ENCODE peak calls at places on chromosome 20, in four cellular contexts. I, E, R and Q are unnamed samples. For H3K9me2, the result is how much of the 10 kb centered on the place peaks cover.

GRCh38 chr20:46185353-46185752 is 67.2 kb downstream of the CD40 start:
- DNase-seq in E (no peak), I (no peak), R (no peak), Q (no peak)

GRCh38 chr20:61125536-61126180 is 126.4 kb upstream of the CDH4 start:
- DNase-seq in R (no peak), I (no peak), E (no peak), Q (no peak)

GRCh38 chr20:40582531-40582930 is 106.5 kb downstream of the MAFB start:
- DNase-seq in I (no peak), R (no peak), E (no peak), Q (no peak)

GRCh38 chr20:595330-596308 is 14.5 kb downstream of the TCF15 start:
- DNase-seq in R (no peak), I (no peak), E (no peak), Q (no peak)

GRCh38 chr20:61186771-61187170 is 65.3 kb upstream of the CDH4 start:
- DNase-seq in E (peak), I (no peak), R (no peak), Q (no peak)

GRCh38 chr20:14745830-14746229 is 408.4 kb upstream of the FLRT3 start:
- DNase-seq in I (no peak), R (no peak), E (no peak), Q (no peak)

GRCh38 chr20:12237772-12238171 is 320.1 kb downstream of the BTBD3 start:
- DNase-seq in I (peak), E (no peak), R (no peak), Q (no peak)

GRCh38 chr20:9206486-9206885 is 137.6 kb downstream of the PLCB4 start:
- DNase-seq in I (no peak), R (no peak), E (no peak), Q (no peak)

GRCh38 chr20:1946762-1947534 is 46.9 kb downstream of the PDYN start:
- DNase-seq in R (no peak), E (no peak), I (no peak), Q (no peak)

GRCh38 chr20:34171640-34172039 is 59.6 kb upstream of the EIF2S2 start:
- DNase-seq in I (no peak), R (peak), E (no peak), Q (no peak)

GRCh38 chr20:19823216-19823615 is 65.2 kb downstream of the RIN2 start:
- DNase-seq in I (no peak), E (no peak), R (no peak), Q (peak)

GRCh38 chr20:13788167-13788834 is 3.5 kb downstream of the NDUFAF5 start:
- DNase-seq in E (peak), R (peak), I (peak), Q (peak)

GRCh38 chr20:14902432-14903089 is 565.1 kb upstream of the FLRT3 start:
- DNase-seq in R (no peak), I (no peak), E (no peak), Q (no peak)

GRCh38 chr20:60883517-60883916 is 368.5 kb upstream of the CDH4 start:
- DNase-seq in E (no peak), R (no peak), I (no peak), Q (no peak)

GRCh38 chr20:47950103-47950502 is 164.8 kb upstream of the SULF2 start:
- DNase-seq in R (peak), I (peak), E (peak), Q (no peak)

GRCh38 chr20:59829415-59830106 is 103.9 kb downstream of the SYCP2 start:
- DNase-seq in E (no peak), R (no peak), I (no peak), Q (no peak)

GRCh38 chr20:24309596-24309995 is 159.8 kb upstream of the SYNDIG1 start:
- DNase-seq in I (no peak), R (no peak), E (no peak), Q (no peak)

GRCh38 chr20:1281279-1282057 is 15.4 kb downstream of the SNPH start:
- DNase-seq in E (no peak), I (no peak), R (no peak), Q (no peak)

GRCh38 chr20:36408219-36408618 is 102.1 kb downstream of the DLGAP4 start:
- DNase-seq in R (peak), E (peak), I (peak), Q (no peak)

GRCh38 chr20:6829510-6830116 is 62.1 kb downstream of the BMP2 start:
- DNase-seq in R (no peak), E (peak), I (no peak), Q (no peak)

GRCh38 chr20:34564810-34565209 is 6.3 kb downstream of the MAP1LC3A start:
- DNase-seq in I (no peak), R (no peak), E (no peak), Q (no peak)

GRCh38 chr20:50992733-50993457 is 30.0 kb downstream of the KCNG1 start:
- DNase-seq in R (peak), I (peak), E (peak), Q (peak)

GRCh38 chr20:43537921-43538854 is 20.6 kb upstream of the SGK2 start:
- DNase-seq in R (peak), I (peak), E (peak), Q (peak)

GRCh38 chr20:46367967-46368901 is 38.2 kb downstream of the ELMO2 start:
- DNase-seq in E (no peak), R (no peak), I (peak), Q (no peak)

GRCh38 chr20:4869290-4870193 is 131.8 kb downstream of the SLC23A2 start:
- DNase-seq in E (no peak), I (peak), R (no peak), Q (no peak)

GRCh38 chr20:4521170-4521968 is 200.3 kb upstream of the PRND start:
- DNase-seq in R (no peak), E (no peak), I (no peak), Q (no peak)

GRCh38 chr20:29874476-29875202 is 1382.8 kb upstream of the DEFB115 start:
- DNase-seq in R (peak), I (no peak), E (no peak), Q (no peak)

GRCh38 chr20:1326031-1326930 is 2.7 kb downstream of the SDCBP2 start:
- DNase-seq in E (peak), R (no peak), I (no peak), Q (no peak)

GRCh38 chr20:13220194-13220856 is 749 bp upstream of the ISM1 start:
- DNase-seq in I (no peak), R (peak), E (peak), Q (no peak)

GRCh38 chr20:6599876-6600275 is 167.6 kb upstream of the BMP2 start:
- DNase-seq in E (peak), R (no peak), I (peak), Q (peak)

GRCh38 chr20:49446808-49447207 is 35.7 kb downstream of the KCNB1 start:
- DNase-seq in I (no peak), R (no peak), E (peak), Q (no peak)

GRCh38 chr20:49448917-49449316 is 33.6 kb downstream of the KCNB1 start:
- DNase-seq in E (no peak), I (no peak), R (no peak), Q (peak)

GRCh38 chr20:49447364-49447763 is 35.1 kb downstream of the KCNB1 start:
- DNase-seq in I (no peak), R (no peak), E (no peak), Q (no peak)

GRCh38 chr20:49446080-49446479 is 36.4 kb downstream of the KCNB1 start:
- DNase-seq in R (no peak), I (no peak), E (no peak), Q (no peak)

DNA sequence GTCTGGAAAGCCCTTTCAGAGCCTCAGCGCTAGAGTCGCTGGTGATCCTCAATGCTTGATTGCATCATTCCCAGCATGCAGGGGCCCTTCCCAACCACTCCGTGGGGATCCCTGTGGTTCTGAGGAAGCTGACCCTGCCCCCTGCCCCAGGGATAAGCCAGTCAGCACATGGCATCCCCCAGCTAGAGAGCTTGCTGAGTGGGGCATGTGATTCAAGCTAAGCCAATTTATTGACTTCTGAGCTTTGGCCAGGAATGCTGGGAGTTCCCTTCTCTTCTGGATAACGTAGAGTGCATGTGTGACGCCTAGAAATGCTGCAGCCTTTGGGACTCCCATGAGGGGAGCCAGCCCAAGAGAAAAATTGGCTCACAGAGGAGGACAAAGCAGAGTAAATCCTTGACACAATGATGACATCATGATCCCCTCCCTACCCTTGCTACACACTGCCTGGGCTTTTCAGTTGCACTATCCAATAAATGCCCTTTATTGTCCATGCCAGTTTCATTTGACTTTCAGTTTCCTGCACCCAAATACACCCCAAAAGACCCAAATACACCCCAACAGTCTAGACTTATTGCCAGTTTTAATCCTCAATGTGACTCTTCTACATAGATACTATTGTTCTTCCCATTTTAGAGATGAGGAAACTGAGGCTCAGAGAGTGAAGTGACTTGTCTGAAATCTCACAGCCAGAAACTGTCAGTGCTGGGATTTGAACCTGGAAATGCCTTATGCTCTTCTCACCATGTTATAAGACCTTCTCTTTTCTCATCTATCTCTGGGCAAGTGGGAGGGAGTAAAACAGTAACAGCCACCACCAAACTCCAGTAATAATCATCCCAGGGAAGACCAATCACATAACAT is 34.3 kb downstream of the KCNB1 start:
- DNase-seq in I (no peak), R (no peak), E (peak), Q (no peak)
- H3K9me2 ChIP-seq in I (under half), R (under half), E (under half), Q (under half)

GRCh38 chr20:63961664-63962425 is 5.6 kb upstream of the UCKL1 start:
- DNase-seq in R (no peak), I (no peak), E (no peak), Q (no peak)

GRCh38 chr20:63964412-63964811 is 5.3 kb downstream of the ZNF512B start:
- DNase-seq in E (no peak), R (no peak), I (no peak), Q (no peak)

GRCh38 chr20:63963784-63964301 is 5.9 kb downstream of the ZNF512B start:
- DNase-seq in I (no peak), E (no peak), R (no peak), Q (no peak)

GRCh38 chr20:63962426-63963347 is 6.5 kb upstream of the UCKL1 start:
- DNase-seq in R (no peak), I (no peak), E (no peak), Q (no peak)

GRCh38 chr20:63963348-63963741 is 6.4 kb downstream of the ZNF512B start:
- DNase-seq in I (no peak), R (no peak), E (no peak), Q (no peak)
- H3K9ac ChIP-seq in I (no peak), R (no peak), E (no peak), Q (no peak)

DNA sequence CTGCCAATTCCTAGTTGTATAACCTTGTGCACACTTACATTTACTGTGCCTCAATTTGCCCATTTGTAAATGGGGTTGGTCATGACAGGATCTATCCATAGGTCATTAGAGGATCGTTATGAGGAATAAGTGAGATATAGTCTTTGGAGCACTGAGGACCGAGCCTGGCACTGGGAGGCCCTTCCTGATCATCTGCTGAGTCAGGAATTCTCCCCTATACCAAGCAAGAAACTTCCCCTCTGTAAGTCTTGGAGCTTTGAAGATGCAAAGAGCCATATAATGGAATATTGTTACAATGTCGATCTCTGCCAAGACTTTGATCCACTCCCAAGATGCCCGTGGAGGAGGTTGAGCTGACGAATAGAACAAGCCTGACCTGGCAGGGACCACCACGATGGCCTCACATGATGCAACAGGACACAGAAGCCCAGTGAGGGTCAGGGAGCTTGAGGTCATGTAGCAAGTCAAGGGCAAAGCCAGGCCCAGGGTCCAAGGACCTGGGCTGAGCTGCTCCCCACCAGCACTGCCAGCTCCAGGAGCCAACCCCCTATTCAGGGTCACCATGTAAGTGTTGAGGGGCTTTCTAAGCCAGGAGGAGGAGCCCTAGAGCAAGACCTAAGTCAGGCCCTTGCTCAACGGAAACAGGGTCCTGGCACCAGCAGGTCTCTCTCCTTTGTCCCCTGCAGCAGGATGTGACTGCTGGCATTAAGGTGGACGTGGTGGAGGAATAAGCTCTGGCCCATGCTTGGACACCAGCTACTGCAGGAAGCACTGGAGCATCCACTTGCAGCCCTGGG is 16.7 kb downstream of the PDRG1 start:
- DNase-seq in R (peak), E (no peak), I (no peak), Q (peak)
- H3K9me2 ChIP-seq in R (under half), E (under half), I (under half), Q (under half)

GRCh38 chr20:17862171-17862570 is 106.4 kb downstream of the SNX5 start:
- DNase-seq in R (no peak), E (no peak), I (no peak), Q (no peak)
- H3K9ac ChIP-seq in R (no peak), E (no peak), I (no peak), Q (no peak)

GRCh38 chr20:62445553-62446340 is 18.4 kb upstream of the RBBP8NL start:
- DNase-seq in E (no peak), I (no peak), R (no peak), Q (no peak)
- H3K9me2 ChIP-seq in E (under half), I (under half), R (under half), Q (under half)